ENCODE peak calls at places on chromosomes 16 and 17, in four cellular contexts. One of them, this sample, is unnamed.

GRCh38 chr16:88566158-88566557 is 4.0 kb upstream of the ZC3H18 start:
- DNase-seq in GM12878: no peak
- DNase-seq in HepG2: no peak
- DNase-seq in H1: no peak
- DNase-seq in this sample: no peak

GRCh38 chr17:71455219-71455618 is 665.6 kb upstream of the SOX9 start:
- DNase-seq in GM12878: no peak
- DNase-seq in HepG2: no peak
- DNase-seq in H1: no peak
- DNase-seq in this sample: no peak

GRCh38 chr16:30052671-30053372 is 12.7 kb upstream of the ALDOA start:
- DNase-seq in GM12878: peak
- DNase-seq in HepG2: peak
- DNase-seq in H1: no peak
- DNase-seq in this sample: peak

GRCh38 chr17:19398301-19399181 is 11.6 kb upstream of the MFAP4 start:
- DNase-seq in GM12878: no peak
- DNase-seq in HepG2: no peak
- DNase-seq in H1: no peak
- DNase-seq in this sample: no peak

GRCh38 chr17:63479495-63480184 is 2.8 kb downstream of the ACE start:
- DNase-seq in GM12878: no peak
- DNase-seq in HepG2: no peak
- DNase-seq in H1: no peak
- DNase-seq in this sample: no peak

GRCh38 chr17:17836818-17837379 is at the start of gene SREBF1:
- DNase-seq in GM12878: no peak
- DNase-seq in HepG2: peak
- DNase-seq in H1: peak
- DNase-seq in this sample: peak

GRCh38 chr16:2156025-2156848 is 655 bp downstream of the TRAF7 start:
- DNase-seq in GM12878: no peak
- DNase-seq in HepG2: peak
- DNase-seq in H1: no peak
- DNase-seq in this sample: peak

GRCh38 chr17:3594056-3594810 is 15.0 kb downstream of the TRPV1 start:
- DNase-seq in GM12878: no peak
- DNase-seq in HepG2: no peak
- DNase-seq in H1: no peak
- DNase-seq in this sample: no peak

GRCh38 chr17:10821062-10821461 is 16.8 kb downstream of the PIRT start:
- DNase-seq in GM12878: no peak
- DNase-seq in HepG2: no peak
- DNase-seq in H1: no peak
- DNase-seq in this sample: no peak

GRCh38 chr16:67910162-67910561 is 17.1 kb downstream of the PSKH1 start:
- DNase-seq in GM12878: no peak
- DNase-seq in HepG2: no peak
- DNase-seq in H1: no peak
- DNase-seq in this sample: no peak

GRCh38 chr16:56758432-56758831 is 28.5 kb downstream of the NUP93 start:
- DNase-seq in GM12878: no peak
- DNase-seq in HepG2: no peak
- DNase-seq in H1: no peak
- DNase-seq in this sample: no peak

GRCh38 chr16:56755038-56755437 is 25.1 kb downstream of the NUP93 start:
- DNase-seq in GM12878: no peak
- DNase-seq in HepG2: no peak
- DNase-seq in H1: no peak
- DNase-seq in this sample: no peak

GRCh38 chr16:56748826-56749225 is 18.9 kb downstream of the NUP93 start:
- DNase-seq in GM12878: no peak
- DNase-seq in HepG2: no peak
- DNase-seq in H1: no peak
- DNase-seq in this sample: no peak

GRCh38 chr16:56749806-56750491 is 20.0 kb downstream of the NUP93 start:
- DNase-seq in GM12878: no peak
- DNase-seq in HepG2: no peak
- DNase-seq in H1: no peak
- DNase-seq in this sample: no peak

GRCh38 chr16:56753410-56753809 is 23.5 kb downstream of the NUP93 start:
- DNase-seq in GM12878: no peak
- DNase-seq in HepG2: no peak
- DNase-seq in H1: no peak
- DNase-seq in this sample: no peak
- TF ChIP-seq RAD21 in GM12878: no peak
- TF ChIP-seq RAD21 in HepG2: no peak
- TF ChIP-seq RAD21 in H1: no peak
- TF ChIP-seq RAD21 in this sample: no peak

DNA sequence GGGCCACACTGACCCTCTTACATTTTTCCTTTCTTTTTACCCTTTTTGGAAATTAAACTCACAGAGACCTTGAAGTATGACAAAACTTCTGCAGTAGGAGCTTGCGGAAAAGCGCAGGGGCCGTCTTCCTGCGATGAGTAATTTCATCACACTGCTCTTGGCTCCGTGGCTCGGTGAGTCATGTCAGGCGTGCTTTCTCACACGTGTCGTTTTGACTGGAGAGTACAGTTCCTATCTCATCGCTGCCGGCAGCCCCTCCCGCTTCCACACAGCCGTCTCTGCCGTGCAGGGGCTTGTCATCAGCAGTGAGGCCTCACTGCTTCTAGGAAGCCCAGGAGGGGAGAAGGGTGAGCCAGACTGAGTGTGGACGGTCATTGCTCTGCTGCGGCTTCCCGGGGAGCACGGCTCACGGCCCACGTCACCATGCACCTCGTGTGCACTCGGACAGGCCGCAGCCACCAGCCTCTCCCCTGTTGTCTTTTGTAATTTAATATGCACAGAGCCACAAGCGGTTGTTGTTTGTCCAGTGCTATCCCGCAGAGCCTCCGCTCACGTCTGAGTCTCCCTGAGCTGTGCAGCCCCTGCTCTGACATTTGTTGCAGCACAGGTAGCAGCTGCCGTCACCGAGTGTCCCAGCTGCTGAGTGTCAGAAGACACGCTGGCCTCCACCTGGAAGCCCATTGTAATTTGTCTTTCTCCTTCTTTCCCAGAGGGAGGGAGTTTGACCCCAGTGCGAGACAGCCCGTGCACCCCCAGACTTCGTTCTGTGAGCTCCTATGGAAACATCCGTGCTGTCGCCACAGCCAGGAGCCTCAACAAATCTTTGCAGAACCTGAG is 99.4 kb upstream of the CHMP6 start:
- DNase-seq in GM12878: peak
- DNase-seq in HepG2: no peak
- DNase-seq in H1: no peak
- DNase-seq in this sample: peak
- TF ChIP-seq ATF2 in GM12878: peak
- TF ChIP-seq ATF2 in HepG2: no peak
- TF ChIP-seq ATF2 in H1: no peak
- TF ChIP-seq ATF2 in this sample: no peak

DNA sequence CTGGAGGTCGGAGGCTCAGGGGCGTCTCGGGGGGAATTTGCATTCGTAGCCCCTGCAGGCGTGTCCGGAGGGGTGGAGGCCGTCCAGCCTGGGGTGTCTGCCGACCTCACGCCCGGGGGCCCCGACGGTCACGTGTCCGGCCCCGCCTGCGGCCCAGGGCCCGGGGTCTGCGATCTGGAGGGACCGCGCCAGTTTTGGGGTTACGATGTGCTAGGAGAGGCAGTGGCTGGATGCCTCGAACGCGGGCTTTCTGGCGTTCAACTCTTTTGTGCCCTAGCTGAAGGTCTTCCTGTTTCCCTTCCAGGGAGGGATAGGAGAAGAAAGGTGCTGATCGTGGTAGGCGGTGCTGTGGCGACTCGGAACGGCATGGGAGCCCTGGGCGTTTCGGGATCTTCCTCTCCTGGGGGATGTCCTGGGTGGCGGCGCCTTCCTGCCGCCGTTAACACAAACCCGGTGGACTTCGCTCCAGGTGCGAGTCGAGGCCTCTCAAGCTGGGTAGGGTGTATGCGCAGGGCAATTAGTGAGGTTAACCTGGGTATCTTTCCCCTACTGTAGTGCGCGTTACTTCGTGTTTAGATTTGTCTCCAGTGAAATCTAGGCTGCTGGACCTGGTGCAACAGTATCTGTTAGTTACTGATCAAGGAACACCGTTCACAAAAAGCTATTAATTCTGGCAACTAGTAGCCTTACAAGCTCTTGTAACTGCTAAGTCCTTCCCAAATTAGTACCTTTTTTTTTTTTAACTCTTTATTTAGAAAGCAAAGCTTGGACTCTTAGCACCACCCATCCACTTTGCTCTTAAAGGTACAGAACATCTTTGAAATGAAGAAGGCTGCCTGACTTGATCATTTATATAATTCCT is 1.3 kb downstream of the AKAP1 start:
- DNase-seq in GM12878: no peak
- DNase-seq in HepG2: peak
- DNase-seq in H1: no peak
- DNase-seq in this sample: peak
- TF ChIP-seq RAD21 in GM12878: no peak
- TF ChIP-seq RAD21 in HepG2: peak
- TF ChIP-seq RAD21 in H1: no peak
- TF ChIP-seq RAD21 in this sample: no peak

DNA sequence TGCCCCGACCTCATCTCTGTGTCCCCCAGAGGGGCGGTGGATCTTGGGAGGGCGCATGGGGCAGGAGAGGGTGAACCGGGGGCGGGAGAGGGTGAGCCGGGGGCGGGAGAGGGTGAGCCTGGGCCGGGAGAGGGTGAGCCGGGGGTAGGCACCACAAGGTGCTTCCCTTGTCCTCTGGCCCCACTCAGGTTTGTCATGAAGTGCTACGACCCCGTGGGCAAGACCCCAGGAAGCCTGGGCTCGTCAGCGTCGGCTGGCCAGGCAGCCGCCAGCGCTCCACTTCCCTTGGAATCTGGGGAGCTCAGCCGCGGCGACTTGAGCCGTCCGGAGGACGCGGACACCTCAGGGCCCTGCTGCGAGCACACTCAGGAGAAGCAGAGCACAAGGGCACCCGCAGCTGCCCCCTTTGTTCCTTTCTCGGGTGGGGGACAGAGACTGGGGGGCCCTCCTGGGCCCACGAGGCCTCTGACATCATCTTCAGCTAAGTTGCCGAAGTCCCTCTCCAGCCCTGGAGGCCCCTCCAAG is 18.9 kb downstream of the ASPSCR1 start:
- DNase-seq in GM12878: no peak
- DNase-seq in HepG2: no peak
- DNase-seq in H1: no peak
- DNase-seq in this sample: no peak
- TF ChIP-seq ATF2 in GM12878: no peak
- TF ChIP-seq ATF2 in HepG2: no peak
- TF ChIP-seq ATF2 in H1: no peak
- TF ChIP-seq ATF2 in this sample: no peak

This sample was measured in K562.